ENCODE peak calls at places on chromosome 11, in nine cellular contexts. O, G, P, L, V, X, C, B and S are unnamed samples.

GRCh38 chr11:35364101-35364780 is 55.1 kb downstream of the SLC1A2 start:
- DNase-seq in O (no peak), G (no peak), P (no peak), L (peak; percentile 35), V (peak; percentile 41), X (peak; percentile 82), C (no peak), B (peak; percentile 54), S (peak; percentile 59)

GRCh38 chr11:61766353-61766841 is 14.0 kb downstream of the MYRF start:
- DNase-seq in O (no peak), G (no peak), P (no peak), L (no peak), V (no peak), X (no peak), C (no peak), B (peak; percentile 82), S (no peak)

GRCh38 chr11:16893456-16894076 is 120.6 kb downstream of the PLEKHA7 start:
- DNase-seq in O (no peak), G (no peak), P (no peak), L (no peak), V (no peak), X (no peak), C (no peak), B (no peak), S (peak; percentile 49)

GRCh38 chr11:64007629-64008282 is 21.5 kb downstream of the OTUB1 start:
- DNase-seq in O (peak; percentile 45), G (peak; percentile 88), P (peak; percentile 95), L (peak; percentile 70), V (peak; percentile 84), X (peak; percentile 75), C (no peak), B (peak; percentile 92), S (peak; percentile 94)

GRCh38 chr11:86160546-86161149 is 83.9 kb upstream of the EED start:
- DNase-seq in O (peak; percentile 31), G (no peak), P (no peak), L (no peak), V (no peak), X (no peak), C (no peak), B (no peak), S (no peak)

GRCh38 chr11:132115454-132115853 is 745.0 kb downstream of the NTM start:
- DNase-seq in O (no peak), G (no peak), P (no peak), L (no peak), V (no peak), X (no peak), C (no peak), B (no peak), S (no peak)

GRCh38 chr11:69293819-69294505 is at the start of gene MYEOV:
- DNase-seq in O (peak; percentile 47), G (no peak), P (peak; percentile 98), L (peak; percentile 89), V (no peak), X (no peak), C (peak; percentile 44), B (peak; percentile 72), S (no peak)

GRCh38 chr11:96038046-96038445 is 114.1 kb upstream of the MTMR2 start:
- DNase-seq in O (no peak), G (no peak), P (no peak), L (no peak), V (no peak), X (no peak), C (no peak), B (no peak), S (no peak)

GRCh38 chr11:128391809-128392208 is 195.5 kb downstream of the ETS1 start:
- DNase-seq in O (peak; percentile 17), G (no peak), P (no peak), L (no peak), V (no peak), X (no peak), C (no peak), B (no peak), S (no peak)

GRCh38 chr11:1291295-1292017 is 18.0 kb downstream of the TOLLIP start:
- DNase-seq in O (no peak), G (peak; percentile 37), P (no peak), L (no peak), V (peak; percentile 6), X (peak; percentile 3), C (no peak), B (peak; percentile 40), S (peak; percentile 50)

GRCh38 chr11:78187366-78188011 is 937 bp downstream of the KCTD21 start:
- DNase-seq in O (no peak), G (no peak), P (no peak), L (no peak), V (no peak), X (no peak), C (no peak), B (no peak), S (no peak)

GRCh38 chr11:111941963-111942362 is 4.8 kb downstream of the DIXDC1 start:
- DNase-seq in O (no peak), G (no peak), P (no peak), L (no peak), V (peak; percentile 51), X (no peak), C (no peak), B (no peak), S (no peak)

GRCh38 chr11:12376259-12376971 is 956 bp upstream of the PARVA start:
- DNase-seq in O (no peak), G (no peak), P (no peak), L (peak; percentile 39), V (peak; percentile 50), X (peak; percentile 66), C (no peak), B (no peak), S (peak; percentile 90)

GRCh38 chr11:7570938-7571337 is 57.1 kb downstream of the PPFIBP2 start:
- DNase-seq in O (no peak), G (no peak), P (no peak), L (no peak), V (no peak), X (no peak), C (no peak), B (no peak), S (no peak)

GRCh38 chr11:1778141-1778911 is 14.6 kb upstream of the CTSD start:
- DNase-seq in O (no peak), G (no peak), P (no peak), L (no peak), V (no peak), X (no peak), C (no peak), B (no peak), S (peak; percentile 45)

GRCh38 chr11:115324569-115325432 is 179.4 kb downstream of the CADM1 start:
- DNase-seq in O (peak; percentile 14), G (no peak), P (peak; percentile 48), L (peak; percentile 36), V (no peak), X (peak; percentile 21), C (no peak), B (no peak), S (peak; percentile 16)

GRCh38 chr11:19753451-19754041 is 40.9 kb downstream of the NAV2 start:
- DNase-seq in O (no peak), G (no peak), P (no peak), L (peak; percentile 36), V (no peak), X (no peak), C (no peak), B (no peak), S (no peak)

GRCh38 chr11:44572884-44573283 is 7.4 kb downstream of the CD82 start:
- DNase-seq in O (no peak), G (no peak), P (no peak), L (no peak), V (no peak), X (no peak), C (no peak), B (no peak), S (peak; percentile 71)

GRCh38 chr11:44575962-44576361 is 10.5 kb downstream of the CD82 start:
- DNase-seq in O (no peak), G (no peak), P (no peak), L (no peak), V (no peak), X (no peak), C (no peak), B (no peak), S (no peak)

GRCh38 chr11:44573333-44573732 is 7.9 kb downstream of the CD82 start:
- DNase-seq in O (no peak), G (no peak), P (no peak), L (no peak), V (no peak), X (no peak), C (no peak), B (no peak), S (no peak)

GRCh38 chr11:44575288-44575672 is 9.8 kb downstream of the CD82 start:
- DNase-seq in O (no peak), G (no peak), P (no peak), L (no peak), V (no peak), X (no peak), C (no peak), B (no peak), S (peak; percentile 24)

GRCh38 chr11:44574620-44575287 is 9.3 kb downstream of the CD82 start:
- DNase-seq in O (no peak), G (no peak), P (no peak), L (no peak), V (no peak), X (no peak), C (no peak), B (no peak), S (no peak)
- H3K36me3 ChIP-seq in O (no peaks in the 10 kb centered on the region), G (no peaks in the 10 kb centered on the region), P (no peaks in the 10 kb centered on the region), L (no peaks in the 10 kb centered on the region), V (no peaks in the 10 kb centered on the region), X (no peaks in the 10 kb centered on the region), C (no peaks in the 10 kb centered on the region), B (no peaks in the 10 kb centered on the region), S (no peaks in the 10 kb centered on the region)

GRCh38 chr11:65207918-65208784 is 26.4 kb downstream of the CAPN1 start:
- DNase-seq in O (no peak), G (no peak), P (no peak), L (no peak), V (no peak), X (no peak), C (no peak), B (peak; percentile 42), S (no peak)
- H3K36me3 ChIP-seq in O (peaks cover 14% of the 10 kb centered on the region), G (peaks cover 6% of the 10 kb centered on the region), P (peaks cover 78% of the 10 kb centered on the region), L (peaks cover 29% of the 10 kb centered on the region), V (peaks cover 79% of the 10 kb centered on the region), X (peaks cover 90% of the 10 kb centered on the region), C (peaks cover 18% of the 10 kb centered on the region), B (peaks cover 26% of the 10 kb centered on the region), S (no peaks in the 10 kb centered on the region)

GRCh38 chr11:93791493-93791892 is 7.4 kb downstream of the MED17 start:
- DNase-seq in O (no peak), G (no peak), P (no peak), L (no peak), V (no peak), X (no peak), C (no peak), B (no peak), S (no peak)

GRCh38 chr11:93796424-93796823 is 12.3 kb downstream of the MED17 start:
- DNase-seq in O (no peak), G (no peak), P (no peak), L (no peak), V (no peak), X (no peak), C (no peak), B (no peak), S (no peak)

GRCh38 chr11:93796832-93797231 is 12.8 kb downstream of the MED17 start:
- DNase-seq in O (no peak), G (no peak), P (no peak), L (no peak), V (no peak), X (no peak), C (no peak), B (no peak), S (no peak)
- H3K36me3 ChIP-seq in O (peaks cover 20% of the 10 kb centered on the region), G (peaks cover 44% of the 10 kb centered on the region), P (peaks cover 93% of the 10 kb centered on the region), L (peaks cover 4% of the 10 kb centered on the region), V (peaks cover 82% of the 10 kb centered on the region), X (peaks cover 92% of the 10 kb centered on the region), C (peaks cover 47% of the 10 kb centered on the region), B (peaks cover 89% of the 10 kb centered on the region), S (peaks cover 64% of the 10 kb centered on the region)

GRCh38 chr11:3022300-3022967 is 30.3 kb upstream of the NAP1L4 start:
- DNase-seq in O (no peak), G (no peak), P (no peak), L (no peak), V (no peak), X (no peak), C (no peak), B (peak; percentile 45), S (no peak)
- H3K36me3 ChIP-seq in O (peaks cover 3% of the 10 kb centered on the region), G (peaks cover 28% of the 10 kb centered on the region), P (peaks cover 67% of the 10 kb centered on the region), L (peaks cover 8% of the 10 kb centered on the region), V (peaks cover 64% of the 10 kb centered on the region), X (peaks cover 58% of the 10 kb centered on the region), C (peaks cover 21% of the 10 kb centered on the region), B (peaks cover 47% of the 10 kb centered on the region), S (peaks cover 7% of the 10 kb centered on the region)